ENCODE peak calls at places on chromosome 22, in six cellular contexts. One of them, this sample, is unnamed.

GRCh38 chr22:44586337-44586990 is 88.4 kb upstream of the RTL6 start:
- DNase-seq in GM12878: no peak
- DNase-seq in transverse colon: no peak
- DNase-seq in A549: no peak
- DNase-seq in tibial nerve: no peak
- DNase-seq in HepG2: no peak
- DNase-seq in this sample: no peak

GRCh38 chr22:29320546-29320945 is 5.0 kb upstream of the RASL10A start:
- DNase-seq in GM12878: no peak
- DNase-seq in transverse colon: no peak
- DNase-seq in A549: no peak
- DNase-seq in tibial nerve: no peak
- DNase-seq in HepG2: peak; percentile 50
- DNase-seq in this sample: no peak

GRCh38 chr22:39408173-39408572 is 8.6 kb downstream of the TAB1 start:
- DNase-seq in GM12878: no peak
- DNase-seq in transverse colon: no peak
- DNase-seq in A549: no peak
- DNase-seq in tibial nerve: no peak
- DNase-seq in HepG2: no peak
- DNase-seq in this sample: no peak

GRCh38 chr22:29704528-29705285 is 15.1 kb upstream of the CABP7 start:
- DNase-seq in GM12878: no peak
- DNase-seq in transverse colon: no peak
- DNase-seq in A549: no peak
- DNase-seq in tibial nerve: peak; percentile 26
- DNase-seq in HepG2: peak; percentile 83
- DNase-seq in this sample: no peak

GRCh38 chr22:30250713-30251267 is 4.2 kb upstream of the LIF start:
- DNase-seq in GM12878: no peak
- DNase-seq in transverse colon: no peak
- DNase-seq in A549: peak; percentile 54
- DNase-seq in tibial nerve: no peak
- DNase-seq in HepG2: no peak
- DNase-seq in this sample: no peak

GRCh38 chr22:42269407-42270177 is 861 bp downstream of the TCF20 start:
- DNase-seq in GM12878: no peak
- DNase-seq in transverse colon: peak; percentile 84
- DNase-seq in A549: peak; percentile 68
- DNase-seq in tibial nerve: no peak
- DNase-seq in HepG2: peak; percentile 67
- DNase-seq in this sample: no peak

GRCh38 chr22:49718396-49718795 is 109.3 kb downstream of the BRD1 start:
- DNase-seq in GM12878: no peak
- DNase-seq in transverse colon: no peak
- DNase-seq in A549: no peak
- DNase-seq in tibial nerve: peak; percentile 2
- DNase-seq in HepG2: no peak
- DNase-seq in this sample: no peak

GRCh38 chr22:22907551-22908494 is 20.2 kb downstream of the IGLL5 start:
- DNase-seq in GM12878: no peak
- DNase-seq in transverse colon: no peak
- DNase-seq in A549: no peak
- DNase-seq in tibial nerve: no peak
- DNase-seq in HepG2: no peak
- DNase-seq in this sample: no peak

GRCh38 chr22:36528336-36528735 is 630 bp downstream of the EIF3D start:
- DNase-seq in GM12878: no peak
- DNase-seq in transverse colon: no peak
- DNase-seq in A549: no peak
- DNase-seq in tibial nerve: no peak
- DNase-seq in HepG2: no peak
- DNase-seq in this sample: no peak

GRCh38 chr22:26466196-26466595 is 17.4 kb downstream of the HPS4 start:
- DNase-seq in GM12878: no peak
- DNase-seq in transverse colon: no peak
- DNase-seq in A549: no peak
- DNase-seq in tibial nerve: no peak
- DNase-seq in HepG2: no peak
- DNase-seq in this sample: no peak

GRCh38 chr22:45331486-45331885 is 21.8 kb downstream of the FAM118A start:
- DNase-seq in GM12878: no peak
- DNase-seq in transverse colon: no peak
- DNase-seq in A549: no peak
- DNase-seq in tibial nerve: no peak
- DNase-seq in HepG2: no peak
- DNase-seq in this sample: no peak

GRCh38 chr22:48779211-48779643 is 1048.4 kb downstream of the BRD1 start:
- DNase-seq in GM12878: no peak
- DNase-seq in transverse colon: no peak
- DNase-seq in A549: no peak
- DNase-seq in tibial nerve: peak; percentile 3
- DNase-seq in HepG2: no peak
- DNase-seq in this sample: peak; percentile 79

GRCh38 chr22:39474351-39474991 is 17.7 kb downstream of the MGAT3 start:
- DNase-seq in GM12878: no peak
- DNase-seq in transverse colon: peak; percentile 70
- DNase-seq in A549: no peak
- DNase-seq in tibial nerve: no peak
- DNase-seq in HepG2: no peak
- DNase-seq in this sample: no peak

GRCh38 chr22:44404341-44405020 is 91.7 kb upstream of the SHISAL1 start:
- DNase-seq in GM12878: no peak
- DNase-seq in transverse colon: no peak
- DNase-seq in A549: no peak
- DNase-seq in tibial nerve: no peak
- DNase-seq in HepG2: no peak
- DNase-seq in this sample: peak; percentile 27

GRCh38 chr22:30829901-30830550 is 135.4 kb downstream of the OSBP2 start:
- DNase-seq in GM12878: no peak
- DNase-seq in transverse colon: no peak
- DNase-seq in A549: peak; percentile 85
- DNase-seq in tibial nerve: no peak
- DNase-seq in HepG2: no peak
- DNase-seq in this sample: no peak

GRCh38 chr22:48288541-48288940 is 1526.1 kb downstream of the TBC1D22A start:
- DNase-seq in GM12878: no peak
- DNase-seq in transverse colon: no peak
- DNase-seq in A549: no peak
- DNase-seq in tibial nerve: no peak
- DNase-seq in HepG2: no peak
- DNase-seq in this sample: no peak

GRCh38 chr22:20131856-20132685 is 467 bp downstream of the ZDHHC8 start:
- DNase-seq in GM12878: no peak
- DNase-seq in transverse colon: peak; percentile 31
- DNase-seq in A549: no peak
- DNase-seq in tibial nerve: no peak
- DNase-seq in HepG2: no peak
- DNase-seq in this sample: no peak

GRCh38 chr22:20131593-20131855 is at the start of gene ZDHHC8:
- DNase-seq in GM12878: no peak
- DNase-seq in transverse colon: peak; percentile 49
- DNase-seq in A549: no peak
- DNase-seq in tibial nerve: no peak
- DNase-seq in HepG2: no peak
- DNase-seq in this sample: no peak

GRCh38 chr22:20133930-20134549 is 2.4 kb downstream of the ZDHHC8 start:
- DNase-seq in GM12878: no peak
- DNase-seq in transverse colon: no peak
- DNase-seq in A549: no peak
- DNase-seq in tibial nerve: no peak
- DNase-seq in HepG2: no peak
- DNase-seq in this sample: no peak

GRCh38 chr22:20130739-20131592 is 638 bp upstream of the ZDHHC8 start:
- DNase-seq in GM12878: no peak
- DNase-seq in transverse colon: peak; percentile 89
- DNase-seq in A549: no peak
- DNase-seq in tibial nerve: peak; percentile 79
- DNase-seq in HepG2: peak; percentile 28
- DNase-seq in this sample: peak; percentile 87

DNA sequence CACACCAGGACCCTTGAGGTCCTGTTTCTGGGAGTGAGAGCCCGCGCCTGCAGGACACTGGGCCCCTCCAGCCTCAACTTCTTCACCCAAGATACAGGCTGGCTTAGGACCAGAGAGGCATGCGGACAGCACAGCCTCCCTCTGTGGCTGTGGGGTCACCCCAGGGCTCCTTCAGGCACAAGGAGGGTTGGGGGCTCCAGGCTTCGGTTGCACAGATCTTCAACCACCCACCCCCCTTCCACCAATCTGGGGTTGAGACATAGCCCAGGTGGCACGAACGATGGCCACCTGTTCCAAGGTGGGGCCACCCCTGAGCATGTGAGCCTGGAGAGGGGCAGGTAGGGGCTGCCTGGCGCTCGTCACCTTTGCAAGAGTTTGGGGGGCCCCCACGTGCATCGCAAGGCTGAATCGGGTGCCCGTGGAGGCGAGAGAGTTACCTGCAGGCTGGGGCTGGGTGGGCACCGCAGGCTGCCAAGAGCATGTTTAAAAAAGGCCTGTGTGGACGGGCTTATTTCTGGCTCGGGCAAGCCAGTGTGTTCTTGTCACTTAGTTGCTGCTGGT is 1.2 kb downstream of the ZDHHC8 start:
- DNase-seq in GM12878: no peak
- DNase-seq in transverse colon: no peak
- DNase-seq in A549: no peak
- DNase-seq in tibial nerve: no peak
- DNase-seq in HepG2: no peak
- DNase-seq in this sample: no peak
- H3K4me3 ChIP-seq in GM12878: peak overlapping the region; percentile 74
- H3K4me3 ChIP-seq in transverse colon: peak overlapping the region; percentile 100
- H3K4me3 ChIP-seq in A549: peak overlapping the region; percentile 100
- H3K4me3 ChIP-seq in tibial nerve: peak overlapping the region; percentile 84
- H3K4me3 ChIP-seq in HepG2: peak overlapping the region; percentile 63
- H3K4me3 ChIP-seq in this sample: peak overlapping the region; percentile 98

GRCh38 chr22:24813861-24814770 is 8.1 kb downstream of the SGSM1 start:
- DNase-seq in GM12878: no peak
- DNase-seq in transverse colon: no peak
- DNase-seq in A549: no peak
- DNase-seq in tibial nerve: no peak
- DNase-seq in HepG2: no peak
- DNase-seq in this sample: no peak
- TF ChIP-seq EP300 in GM12878: no peak
- TF ChIP-seq EP300 in transverse colon: no peak
- TF ChIP-seq EP300 in A549: no peak
- TF ChIP-seq EP300 in tibial nerve: no peak
- TF ChIP-seq EP300 in HepG2: no peak
- TF ChIP-seq EP300 in this sample: no peak

GRCh38 chr22:37633693-37634504 is 5.6 kb upstream of the SH3BP1 start:
- DNase-seq in GM12878: peak; percentile 60
- DNase-seq in transverse colon: peak; percentile 84
- DNase-seq in A549: no peak
- DNase-seq in tibial nerve: peak; percentile 74
- DNase-seq in HepG2: peak; percentile 85
- DNase-seq in this sample: peak; percentile 91

GRCh38 chr22:37632174-37633081 is 7.0 kb upstream of the SH3BP1 start:
- DNase-seq in GM12878: no peak
- DNase-seq in transverse colon: no peak
- DNase-seq in A549: no peak
- DNase-seq in tibial nerve: no peak
- DNase-seq in HepG2: no peak
- DNase-seq in this sample: no peak

GRCh38 chr22:37634505-37635002 is 4.9 kb upstream of the SH3BP1 start:
- DNase-seq in GM12878: no peak
- DNase-seq in transverse colon: no peak
- DNase-seq in A549: no peak
- DNase-seq in tibial nerve: no peak
- DNase-seq in HepG2: no peak
- DNase-seq in this sample: no peak

GRCh38 chr22:37631448-37632173 is 7.9 kb upstream of the SH3BP1 start:
- DNase-seq in GM12878: no peak
- DNase-seq in transverse colon: peak; percentile 25
- DNase-seq in A549: no peak
- DNase-seq in tibial nerve: no peak
- DNase-seq in HepG2: peak; percentile 36
- DNase-seq in this sample: peak; percentile 75

GRCh38 chr22:37633082-37633692 is 6.3 kb upstream of the SH3BP1 start:
- DNase-seq in GM12878: peak; percentile 74
- DNase-seq in transverse colon: peak; percentile 54
- DNase-seq in A549: no peak
- DNase-seq in tibial nerve: no peak
- DNase-seq in HepG2: no peak
- DNase-seq in this sample: no peak
- H3K4me3 ChIP-seq in GM12878: peak overlapping the region; percentile 23
- H3K4me3 ChIP-seq in transverse colon: no peak overlapping the region
- H3K4me3 ChIP-seq in A549: no peak overlapping the region
- H3K4me3 ChIP-seq in tibial nerve: peak overlapping the region; percentile 33
- H3K4me3 ChIP-seq in HepG2: peak overlapping the region; percentile 51
- H3K4me3 ChIP-seq in this sample: peak overlapping the region; percentile 15

GRCh38 chr22:46738642-46738960 is 549 bp upstream of the CERK start:
- DNase-seq in GM12878: no peak
- DNase-seq in transverse colon: no peak
- DNase-seq in A549: no peak
- DNase-seq in tibial nerve: no peak
- DNase-seq in HepG2: peak; percentile 30
- DNase-seq in this sample: no peak

GRCh38 chr22:46737976-46738641 is at the start of gene CERK:
- DNase-seq in GM12878: no peak
- DNase-seq in transverse colon: peak; percentile 87
- DNase-seq in A549: peak; percentile 41
- DNase-seq in tibial nerve: peak; percentile 41
- DNase-seq in HepG2: peak; percentile 36
- DNase-seq in this sample: peak; percentile 85

GRCh38 chr22:46735747-46736608 is 2.1 kb downstream of the CERK start:
- DNase-seq in GM12878: no peak
- DNase-seq in transverse colon: no peak
- DNase-seq in A549: no peak
- DNase-seq in tibial nerve: no peak
- DNase-seq in HepG2: no peak
- DNase-seq in this sample: no peak

GRCh38 chr22:46736705-46737104 is 1.3 kb downstream of the CERK start:
- DNase-seq in GM12878: no peak
- DNase-seq in transverse colon: peak; percentile 47
- DNase-seq in A549: no peak
- DNase-seq in tibial nerve: no peak
- DNase-seq in HepG2: no peak
- DNase-seq in this sample: no peak

DNA sequence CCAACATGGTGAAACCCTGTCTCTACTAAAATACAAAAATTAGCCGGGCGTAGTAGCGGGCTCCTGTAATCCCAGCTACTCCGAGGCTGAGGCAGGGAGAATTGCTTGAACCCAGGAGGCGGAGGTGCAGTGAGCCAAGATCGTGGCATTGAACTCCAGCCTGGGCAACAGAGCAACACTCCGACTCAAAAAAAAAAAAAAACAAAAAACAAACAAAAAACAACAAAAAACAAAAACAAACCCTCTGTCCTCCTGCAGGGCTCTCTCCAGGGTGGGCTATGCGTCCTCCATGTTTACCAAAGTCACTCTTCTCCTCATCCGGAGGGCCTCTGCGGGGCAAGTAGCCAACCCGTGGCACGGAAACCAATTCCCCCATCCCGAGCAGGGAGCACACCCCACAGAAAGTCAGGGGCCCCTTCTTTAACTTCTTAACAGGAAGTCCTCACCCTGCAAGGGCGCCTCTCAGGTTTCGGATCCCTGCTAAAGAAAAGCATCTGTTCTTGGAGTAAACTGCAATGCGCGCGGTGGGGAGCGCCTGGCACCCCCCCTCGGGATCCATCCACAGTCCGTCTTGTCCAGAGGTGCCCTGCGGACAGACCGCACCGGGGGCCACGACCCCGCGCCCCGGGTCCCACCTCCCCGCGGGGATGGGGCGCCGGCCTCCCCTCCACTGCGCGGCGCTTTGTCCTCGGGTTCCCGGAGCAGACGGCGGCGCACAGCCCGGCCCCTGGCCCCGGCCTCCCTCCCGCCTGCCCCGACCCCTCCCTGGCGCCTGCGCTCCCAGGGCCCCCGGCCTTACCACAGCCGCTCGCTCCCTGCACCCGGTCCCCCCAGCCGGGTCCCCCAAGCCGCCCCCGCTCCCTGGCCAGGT is 712 bp downstream of the CERK start:
- DNase-seq in GM12878: no peak
- DNase-seq in transverse colon: peak; percentile 59
- DNase-seq in A549: peak; percentile 18
- DNase-seq in tibial nerve: no peak
- DNase-seq in HepG2: no peak
- DNase-seq in this sample: no peak
- TF ChIP-seq EP300 in GM12878: no peak
- TF ChIP-seq EP300 in transverse colon: no peak
- TF ChIP-seq EP300 in A549: no peak
- TF ChIP-seq EP300 in tibial nerve: no peak
- TF ChIP-seq EP300 in HepG2: no peak
- TF ChIP-seq EP300 in this sample: no peak

This sample was measured in suprapubic skin.